ENCODE peak calls at places on chromosomes 11 and 22, in five cellular contexts. J, N, P, Q and S are unnamed samples.

GRCh38 chr11:94424011-94424410 is 22.8 kb upstream of the GPR83 start:
- DNase-seq in J (no peak), Q (no peak), P (no peak), N (no peak), S (no peak)

GRCh38 chr11:94647926-94648325 is 80.8 kb downstream of the PIWIL4 start:
- DNase-seq in P (no peak), N (no peak), Q (no peak), J (no peak), S (no peak)

GRCh38 chr11:44575288-44575672 is 9.8 kb downstream of the CD82 start:
- DNase-seq in Q (no peak), J (no peak), P (no peak), N (no peak), S (no peak)

GRCh38 chr11:20610825-20611224 is 11.4 kb downstream of the SLC6A5 start:
- DNase-seq in N (no peak), Q (no peak), J (no peak), P (no peak), S (no peak)

GRCh38 chr11:128691802-128692749 is 1.8 kb upstream of the FLI1 start:
- DNase-seq in P (no peak), N (no peak), Q (no peak), J (no peak), S (no peak)

GRCh38 chr11:85826096-85826855 is 15.3 kb upstream of the SYTL2 start:
- DNase-seq in J (no peak), Q (no peak), N (no peak), P (no peak), S (no peak)

GRCh38 chr11:114251797-114252327 is 44.3 kb upstream of the NNMT start:
- DNase-seq in N (no peak), Q (no peak), P (no peak), J (no peak), S (no peak)

GRCh38 chr22:45886502-45886901 is 90.5 kb downstream of the WNT7B start:
- DNase-seq in J (no peak), N (no peak), Q (no peak), P (no peak), S (no peak)

GRCh38 chr11:34065505-34066203 is 14.1 kb downstream of the CAPRIN1 start:
- DNase-seq in P (peak), J (no peak), Q (no peak), N (no peak), S (no peak)

GRCh38 chr11:126592496-126593410 is 237.3 kb downstream of the ST3GAL4 start:
- DNase-seq in Q (no peak), J (no peak), P (no peak), N (no peak), S (no peak)

GRCh38 chr22:37805878-37806277 is 1.9 kb upstream of the GCAT start:
- DNase-seq in J (no peak), N (no peak), Q (no peak), P (no peak), S (no peak)

GRCh38 chr11:112588252-112588668 is 327.6 kb upstream of the PLET1 start:
- DNase-seq in Q (peak), N (peak), P (peak), J (peak), S (no peak)

GRCh38 chr11:2655834-2656622 is 43.8 kb downstream of the KCNQ1OT1 start:
- DNase-seq in Q (no peak), N (no peak), J (no peak), P (no peak), S (no peak)